ENCODE peak calls at places on chromosomes 4 and X, in seven cellular contexts. B, E, Z, I, H, T and C are unnamed samples.

GRCh38 chr4:10983274-10983673 is 298.7 kb upstream of the CLNK start:
- DNase-seq in B (no peak), E (peak), Z (no peak), I (no peak), H (no peak), T (no peak), C (no peak)

GRCh38 chr4:174524242-174524641 is 2.0 kb upstream of the HPGD start:
- DNase-seq in B (no peak), E (no peak), Z (no peak), I (no peak), H (no peak), T (no peak), C (no peak)

GRCh38 chr4:24842356-24842755 is 47.0 kb downstream of the SOD3 start:
- DNase-seq in B (no peak), E (no peak), Z (no peak), I (no peak), H (no peak), T (no peak), C (no peak)

GRCh38 chrX:132751043-132751690 is 207.3 kb downstream of the HS6ST2 start:
- DNase-seq in B (no peak), E (no peak), Z (no peak), I (no peak), H (no peak), T (no peak), C (no peak)

GRCh38 chr4:158571736-158572135 is 50.1 kb downstream of the RXFP1 start:
- DNase-seq in B (no peak), E (no peak), Z (no peak), I (no peak), H (no peak), T (no peak), C (no peak)

GRCh38 chrX:18032486-18033221 is 171.6 kb upstream of the RAI2 start:
- DNase-seq in B (no peak), E (no peak), Z (no peak), I (no peak), H (no peak), T (no peak), C (no peak)

GRCh38 chr4:186727977-186728519 is 4.4 kb upstream of the FAT1 start:
- DNase-seq in B (no peak), E (no peak), Z (peak), I (no peak), H (no peak), T (no peak), C (no peak)

GRCh38 chrX:32598707-32599106 is 612.6 kb downstream of the DMD start:
- DNase-seq in B (no peak), E (no peak), Z (no peak), I (no peak), H (no peak), T (no peak), C (no peak)

GRCh38 chrX:139194571-139195280 is 335.8 kb upstream of the F9 start:
- DNase-seq in B (no peak), E (no peak), Z (no peak), I (peak), H (peak), T (peak), C (no peak)

GRCh38 chrX:352582-353314 is 34.0 kb downstream of the PPP2R3B start:
- DNase-seq in B (peak), E (no peak), Z (no peak), I (no peak), H (no peak), T (no peak), C (no peak)

GRCh38 chrX:46263494-46263893 is 281.7 kb downstream of the ZNF674 start:
- DNase-seq in B (no peak), E (no peak), Z (no peak), I (no peak), H (no peak), T (no peak), C (no peak)

GRCh38 chr4:40003986-40004385 is 26.3 kb upstream of the PDS5A start:
- DNase-seq in B (no peak), E (peak), Z (no peak), I (no peak), H (peak), T (no peak), C (peak)

GRCh38 chr4:151408630-151409469 is at the start of gene FHIP1A:
- DNase-seq in B (peak), E (peak), Z (peak), I (peak), H (peak), T (peak), C (no peak)

GRCh38 chrX:40471965-40472648 is 108.7 kb upstream of the ATP6AP2 start:
- DNase-seq in B (no peak), E (peak), Z (peak), I (no peak), H (peak), T (no peak), C (peak)

GRCh38 chr4:52370576-52370975 is 288.5 kb downstream of the USP46 start:
- DNase-seq in B (no peak), E (no peak), Z (no peak), I (no peak), H (no peak), T (no peak), C (no peak)

GRCh38 chrX:128769511-128769910 is 717.3 kb upstream of the ACTRT1 start:
- DNase-seq in B (no peak), E (no peak), Z (peak), I (no peak), H (no peak), T (no peak), C (no peak)

GRCh38 chrX:154097003-154097596 is 417 bp downstream of the MECP2 start:
- DNase-seq in B (peak), E (peak), Z (peak), I (peak), H (peak), T (peak), C (no peak)

GRCh38 chrX:101429934-101430333 is 21.9 kb downstream of the HNRNPH2 start:
- DNase-seq in B (no peak), E (no peak), Z (no peak), I (no peak), H (no peak), T (no peak), C (no peak)

GRCh38 chr4:147996840-147997239 is 265.0 kb downstream of the ARHGAP10 start:
- DNase-seq in B (no peak), E (no peak), Z (no peak), I (no peak), H (no peak), T (no peak), C (no peak)

GRCh38 chrX:2351999-2352995 is 148.5 kb downstream of the DHRSX start:
- DNase-seq in B (no peak), E (no peak), Z (peak), I (no peak), H (no peak), T (no peak), C (peak)

GRCh38 chr4:17358236-17358635 is 153.7 kb downstream of the QDPR start:
- DNase-seq in B (no peak), E (no peak), Z (peak), I (no peak), H (no peak), T (no peak), C (no peak)

GRCh38 chr4:53450773-53451172 is 73.3 kb downstream of the FIP1L1 start:
- DNase-seq in B (no peak), E (no peak), Z (peak), I (no peak), H (no peak), T (no peak), C (no peak)

GRCh38 chr4:187474238-187474637 is 521.3 kb upstream of the ZFP42 start:
- DNase-seq in B (no peak), E (no peak), Z (no peak), I (no peak), H (no peak), T (no peak), C (no peak)

GRCh38 chr4:53943345-53944085 is 120.9 kb downstream of the CHIC2 start:
- DNase-seq in B (no peak), E (no peak), Z (peak), I (no peak), H (no peak), T (no peak), C (no peak)

GRCh38 chr4:98261291-98262271 is at the start of gene RAP1GDS1:
- DNase-seq in B (peak), E (peak), Z (peak), I (peak), H (peak), T (no peak), C (no peak)

GRCh38 chr4:384311-385010 is 46.8 kb downstream of the ZNF141 start:
- DNase-seq in B (no peak), E (peak), Z (no peak), I (no peak), H (no peak), T (no peak), C (no peak)

GRCh38 chr4:131430302-131430701 is 1718.8 kb upstream of the PCDH10 start:
- DNase-seq in B (no peak), E (peak), Z (no peak), I (no peak), H (no peak), T (no peak), C (no peak)

GRCh38 chrX:104565791-104566687 is at the start of gene IL1RAPL2:
- DNase-seq in B (no peak), E (peak), Z (peak), I (peak), H (peak), T (no peak), C (no peak)

GRCh38 chrX:13180807-13181206 is 136.4 kb upstream of the FAM9C start:
- DNase-seq in B (no peak), E (no peak), Z (peak), I (no peak), H (no peak), T (no peak), C (peak)

GRCh38 chr4:102466298-102466697 is 34.9 kb upstream of the NFKB1 start:
- DNase-seq in B (no peak), E (no peak), Z (peak), I (no peak), H (no peak), T (no peak), C (no peak)

GRCh38 chr4:44678094-44679023 is at the start of gene GUF1:
- DNase-seq in B (peak), E (peak), Z (peak), I (peak), H (peak), T (peak), C (peak)

GRCh38 chr4:118290951-118291350 is 61.9 kb downstream of the PRSS12 start:
- DNase-seq in B (no peak), E (no peak), Z (no peak), I (no peak), H (no peak), T (no peak), C (no peak)

GRCh38 chr4:153593166-153593565 is 90.9 kb upstream of the TLR2 start:
- DNase-seq in B (no peak), E (no peak), Z (no peak), I (no peak), H (no peak), T (no peak), C (no peak)

GRCh38 chr4:103934178-103934789 is 214.5 kb upstream of the TACR3 start:
- DNase-seq in B (no peak), E (peak), Z (peak), I (no peak), H (no peak), T (no peak), C (no peak)

GRCh38 chrX:38277136-38277535 is 50.2 kb downstream of the RPGR start:
- DNase-seq in B (no peak), E (no peak), Z (no peak), I (no peak), H (no peak), T (no peak), C (no peak)

GRCh38 chrX:16175329-16175728 is 8.0 kb downstream of the MAGEB17 start:
- DNase-seq in B (no peak), E (no peak), Z (no peak), I (no peak), H (no peak), T (no peak), C (no peak)

GRCh38 chr4:41656572-41657301 is 91.8 kb downstream of the PHOX2B start:
- DNase-seq in B (no peak), E (no peak), Z (no peak), I (no peak), H (no peak), T (no peak), C (no peak)

GRCh38 chr4:41657561-41657960 is 91.0 kb downstream of the PHOX2B start:
- DNase-seq in B (no peak), E (no peak), Z (no peak), I (no peak), H (no peak), T (no peak), C (no peak)

GRCh38 chr4:41660350-41660749 is 88.2 kb downstream of the PHOX2B start:
- DNase-seq in B (no peak), E (no peak), Z (no peak), I (no peak), H (no peak), T (no peak), C (no peak)

GRCh38 chr4:41655177-41655576 is 93.3 kb downstream of the PHOX2B start:
- DNase-seq in B (no peak), E (no peak), Z (no peak), I (no peak), H (no peak), T (no peak), C (no peak)

DNA sequence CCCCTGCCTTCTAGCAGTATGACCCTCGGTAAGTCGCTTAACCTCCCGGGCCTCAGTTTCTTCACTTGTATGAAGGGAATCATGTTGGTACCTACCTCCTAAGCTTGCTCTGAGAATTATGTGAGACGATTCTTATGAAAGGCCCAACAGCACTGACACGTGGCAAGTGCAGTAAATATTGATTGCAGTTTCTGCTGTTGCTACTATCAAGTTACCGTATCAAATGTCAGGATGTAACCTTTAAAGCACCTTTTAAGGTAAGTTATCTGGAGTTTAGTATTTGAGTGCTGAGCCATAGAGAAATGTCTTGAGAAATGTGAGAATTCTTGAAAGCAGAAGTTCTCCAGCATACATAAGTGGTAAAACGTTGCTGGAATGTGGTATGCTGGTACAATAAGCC is 90.4 kb downstream of the PHOX2B start:
- DNase-seq in B (no peak), E (no peak), Z (no peak), I (no peak), H (no peak), T (no peak), C (no peak)
- H3K4me3 ChIP-seq in B (no peak), E (no peak), Z (no peak), I (no peak), H (no peak), T (no peak), C (no peak)

GRCh38 chr4:74057588-74057987 is 19.1 kb upstream of the CXCL3 start:
- DNase-seq in B (no peak), E (no peak), Z (no peak), I (no peak), H (no peak), T (no peak), C (no peak)
- TF ChIP-seq CTCF in B (no peak), E (no peak), Z (no peak), I (no peak), H (no peak), T (no peak), C (no peak)

GRCh38 chr4:72531322-72531721 is 37.7 kb downstream of the ADAMTS3 start:
- DNase-seq in B (no peak), E (no peak), Z (no peak), I (no peak), H (no peak), T (no peak), C (no peak)

GRCh38 chr4:72531768-72532290 is 37.2 kb downstream of the ADAMTS3 start:
- DNase-seq in B (no peak), E (no peak), Z (no peak), I (no peak), H (no peak), T (no peak), C (no peak)

GRCh38 chr4:72538006-72538405 is 31.0 kb downstream of the ADAMTS3 start:
- DNase-seq in B (no peak), E (no peak), Z (no peak), I (no peak), H (no peak), T (no peak), C (no peak)

DNA sequence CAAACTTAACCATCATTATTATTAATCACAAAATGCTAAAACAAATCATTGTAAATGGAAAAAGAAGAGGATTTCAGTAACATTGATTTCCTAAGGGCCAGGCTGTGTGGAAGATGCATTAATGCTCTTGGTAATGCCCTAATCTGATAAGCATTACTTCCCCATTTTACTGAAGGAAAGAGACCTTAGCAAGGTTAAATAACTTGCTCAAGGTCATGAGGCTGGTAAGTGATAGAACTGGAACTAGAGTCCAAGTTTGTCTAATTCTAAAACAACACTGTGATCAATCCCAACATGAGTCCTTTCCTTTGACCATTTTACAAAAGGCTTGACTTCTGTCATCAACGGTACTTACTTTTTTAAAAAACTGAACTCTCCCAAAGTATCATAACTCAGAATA is 32.6 kb downstream of the ADAMTS3 start:
- DNase-seq in B (no peak), E (no peak), Z (no peak), I (no peak), H (no peak), T (no peak), C (no peak)
- H3K4me3 ChIP-seq in B (no peak), E (no peak), Z (no peak), I (no peak), H (no peak), T (no peak), C (no peak)

DNA sequence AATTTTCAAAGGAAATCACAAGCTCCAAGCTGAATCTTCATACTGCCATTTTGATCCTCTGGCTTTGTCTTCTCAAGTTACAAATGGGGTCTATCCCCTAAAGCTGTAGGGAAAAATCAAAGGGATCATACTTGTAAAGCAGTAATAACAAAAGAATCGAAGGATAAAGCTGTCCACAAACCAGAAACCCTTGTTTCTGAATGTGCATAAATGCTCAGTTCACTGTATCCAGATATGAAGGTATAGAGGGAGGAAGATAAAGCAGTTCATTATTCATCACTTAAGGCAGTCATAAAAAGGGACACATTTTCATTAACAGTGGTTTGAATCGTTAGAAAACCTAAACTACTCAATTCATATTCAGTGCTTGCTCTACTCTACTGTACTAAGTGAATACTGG is 33.2 kb upstream of the RPS6KA6 start:
- DNase-seq in B (no peak), E (no peak), Z (no peak), I (no peak), H (no peak), T (no peak), C (no peak)
- TF ChIP-seq CTCF in B (no peak), E (no peak), Z (no peak), I (no peak), H (no peak), T (no peak), C (no peak)

GRCh38 chr4:85952982-85953650 is 406.7 kb downstream of the MAPK10 start:
- DNase-seq in B (no peak), E (peak), Z (no peak), I (no peak), H (no peak), T (no peak), C (no peak)
- H3K4me3 ChIP-seq in B (no peak), E (no peak), Z (no peak), I (no peak), H (no peak), T (no peak), C (no peak)

GRCh38 chr4:78059938-78060337 is 2.8 kb downstream of the FRAS1 start:
- DNase-seq in B (no peak), E (no peak), Z (no peak), I (no peak), H (no peak), T (no peak), C (no peak)
- TF ChIP-seq CTCF in B (no peak), E (no peak), Z (no peak), I (no peak), H (no peak), T (no peak), C (no peak)

GRCh38 chr4:86596802-86597201 is 2.7 kb downstream of the PTPN13 start:
- DNase-seq in B (no peak), E (no peak), Z (peak), I (no peak), H (no peak), T (no peak), C (no peak)
- H3K4me3 ChIP-seq in B (no peak), E (peak), Z (no peak), I (no peak), H (peak), T (no peak), C (peak)